ENCODE peak calls at places on chromosomes 16 and 17, in five cellular contexts. V is CD8-positive, alpha-beta memory T cell; C is neuronal stem cell; B is tibial artery; G is colonic mucosa. E is an unnamed sample.

GRCh38 chr16:17784073-17784472 is 313.3 kb upstream of the XYLT1 start:
- DNase-seq in V (no peak), G (no peak), C (peak; percentile 52), B (no peak), E (peak; percentile 27)

GRCh38 chr17:81483862-81484194 is 28.8 kb downstream of the ACTG1 start:
- DNase-seq in G (no peak), V (no peak), C (no peak), B (no peak), E (no peak)

GRCh38 chr16:59632266-59632855 is 898.2 kb upstream of the GOT2 start:
- DNase-seq in C (no peak), G (no peak), V (no peak), B (no peak), E (no peak)

GRCh38 chr16:49749816-49750215 is 106.1 kb downstream of the ZNF423 start:
- DNase-seq in V (no peak), B (no peak), G (no peak), C (no peak), E (no peak)

GRCh38 chr17:64500923-64501765 is 4.3 kb upstream of the POLG2 start:
- DNase-seq in G (no peak), C (no peak), V (no peak), B (no peak), E (no peak)

GRCh38 chr17:80358861-80359260 is 56.1 kb upstream of the ENDOV start:
- DNase-seq in V (no peak), C (no peak), G (no peak), B (peak; percentile 33), E (no peak)

GRCh38 chr16:85645021-85645589 is 32.0 kb downstream of the GSE1 start:
- DNase-seq in C (no peak), V (no peak), G (peak; percentile 88), B (no peak), E (no peak)

GRCh38 chr16:58022601-58023371 is 2.8 kb upstream of the MMP15 start:
- DNase-seq in B (peak; percentile 84), G (peak; percentile 77), V (no peak), C (no peak), E (no peak)

GRCh38 chr16:72191551-72191950 is 19.6 kb upstream of the PMFBP1 start:
- DNase-seq in C (no peak), B (no peak), G (no peak), V (no peak), E (no peak)

GRCh38 chr16:29694384-29695195 is 15.6 kb downstream of the QPRT start:
- DNase-seq in V (no peak), B (peak; percentile 90), C (no peak), G (no peak), E (no peak)

DNA sequence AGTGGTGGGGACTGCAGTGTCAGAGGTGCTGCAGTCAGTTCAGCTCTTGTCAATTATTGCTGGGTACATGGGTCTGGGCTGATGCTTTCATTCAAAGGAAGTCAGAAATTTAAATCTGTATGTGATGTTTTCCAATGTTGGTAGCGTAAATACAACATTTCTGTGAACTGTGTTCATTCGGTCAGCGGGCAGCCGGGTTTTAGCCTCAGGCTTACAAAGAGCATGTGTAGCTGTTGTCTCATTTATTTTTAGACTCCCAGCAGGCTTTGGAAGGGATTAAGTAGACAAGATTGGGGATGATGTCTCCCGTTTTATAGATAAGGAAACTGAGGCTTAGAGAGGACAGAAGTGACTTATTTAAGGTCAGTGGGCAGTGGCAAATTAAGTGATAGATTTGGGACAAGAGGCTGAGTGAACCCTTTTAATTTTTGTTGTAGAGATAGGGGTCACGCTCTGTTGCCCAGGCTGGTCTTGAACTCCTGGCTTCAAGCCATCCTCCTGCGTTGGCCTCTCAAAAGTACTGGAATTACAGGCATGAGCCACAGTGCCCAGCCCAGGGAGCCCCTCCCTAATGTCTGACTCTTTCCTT is 8.1 kb downstream of the AQP8 start:
- DNase-seq in G (no peak), B (no peak), C (no peak), V (no peak), E (no peak)
- H3K4me3 ChIP-seq in G (no peak overlapping the region), B (no peak overlapping the region), C (no peak overlapping the region), V (no peak overlapping the region), E (no peak overlapping the region)

GRCh38 chr17:49889500-49889899 is 41.6 kb upstream of the TAC4 start:
- DNase-seq in C (no peak), V (no peak), G (no peak), B (no peak), E (no peak)
- H3K4me1 ChIP-seq in C (peaks cover 8% of the 10 kb centered on the region), V (no peaks in the 10 kb centered on the region), G (no peaks in the 10 kb centered on the region), B (no peaks in the 10 kb centered on the region), E (peaks cover 14% of the 10 kb centered on the region)

GRCh38 chr17:60523822-60524221 is 2.2 kb downstream of the APPBP2 start:
- DNase-seq in V (no peak), G (no peak), B (no peak), C (no peak), E (no peak)
- H3K27ac ChIP-seq in V (no peak overlapping the region), G (no peak overlapping the region), B (peak overlapping the region; percentile 98), C (no peak overlapping the region), E (no peak overlapping the region)

GRCh38 chr17:29616300-29617048 is 6.2 kb downstream of the CORO6 start:
- DNase-seq in B (peak; percentile 70), C (no peak), V (no peak), G (no peak), E (no peak)

GRCh38 chr17:29614345-29615047 is 8.2 kb downstream of the CORO6 start:
- DNase-seq in G (no peak), C (no peak), V (no peak), B (no peak), E (no peak)

GRCh38 chr17:29613856-29614255 is 8.9 kb downstream of the CORO6 start:
- DNase-seq in G (no peak), C (no peak), B (peak; percentile 74), V (no peak), E (no peak)

GRCh38 chr17:29615492-29616299 is 7.0 kb downstream of the CORO6 start:
- DNase-seq in V (peak; percentile 88), C (peak; percentile 83), B (peak; percentile 93), G (peak; percentile 88), E (no peak)

GRCh38 chr17:29615048-29615385 is 7.7 kb downstream of the CORO6 start:
- DNase-seq in G (peak; percentile 56), C (no peak), B (no peak), V (peak; percentile 89), E (no peak)
- H3K4me3 ChIP-seq in G (peak overlapping the region; percentile 28), C (no peak overlapping the region), B (peak overlapping the region; percentile 47), V (peak overlapping the region; percentile 72), E (peak overlapping the region; percentile 11)

E was measured in iPS DF 6.9.